ENCODE peak calls at places on chromosomes 12 and 14, in six cellular contexts. X, W, S, C, I and Q are unnamed samples.

GRCh38 chr12:868722-869121 is 80.8 kb downstream of the RAD52 start:
- DNase-seq in I (no peak), C (no peak), X (no peak), S (no peak), W (no peak), Q (no peak)

GRCh38 chr14:24194873-24195185 is 412 bp downstream of the TM9SF1 start:
- DNase-seq in C (no peak), X (no peak), S (no peak), W (no peak), I (no peak), Q (no peak)

GRCh38 chr12:6124411-6125151 is at the start of gene VWF:
- DNase-seq in X (no peak), S (no peak), W (no peak), C (no peak), I (no peak), Q (no peak)

GRCh38 chr12:109858764-109859163 is 21.6 kb downstream of the GLTP start:
- DNase-seq in I (no peak), X (no peak), S (no peak), W (peak; percentile 28), C (no peak), Q (no peak)

GRCh38 chr12:60714141-60714900 is 1118.5 kb downstream of the SLC16A7 start:
- DNase-seq in S (no peak), W (no peak), C (no peak), I (no peak), X (no peak), Q (no peak)

GRCh38 chr14:105455086-105455640 is 19.5 kb upstream of the CRIP2 start:
- DNase-seq in C (no peak), S (no peak), W (no peak), X (no peak), I (no peak), Q (no peak)

GRCh38 chr12:84891106-84891838 is 21.3 kb downstream of the SLC6A15 start:
- DNase-seq in X (no peak), C (no peak), W (peak; percentile 32), S (no peak), I (peak; percentile 47), Q (no peak)

GRCh38 chr14:93044601-93045000 is 71.1 kb downstream of the ITPK1 start:
- DNase-seq in S (no peak), W (no peak), X (no peak), I (no peak), C (no peak), Q (no peak)

GRCh38 chr12:10719482-10719881 is 3.6 kb downstream of the YBX3 start:
- DNase-seq in W (no peak), I (no peak), C (no peak), S (no peak), X (no peak), Q (no peak)

GRCh38 chr14:79098324-79098723 is 928.2 kb downstream of the NRXN3 start:
- DNase-seq in I (no peak), X (no peak), C (no peak), S (no peak), W (no peak), Q (no peak)
- H4K91ac ChIP-seq in I (no peak overlapping the region), X (no peak overlapping the region), C (no peak overlapping the region), S (no peak overlapping the region), W (no peak overlapping the region), Q (no peak overlapping the region)

DNA sequence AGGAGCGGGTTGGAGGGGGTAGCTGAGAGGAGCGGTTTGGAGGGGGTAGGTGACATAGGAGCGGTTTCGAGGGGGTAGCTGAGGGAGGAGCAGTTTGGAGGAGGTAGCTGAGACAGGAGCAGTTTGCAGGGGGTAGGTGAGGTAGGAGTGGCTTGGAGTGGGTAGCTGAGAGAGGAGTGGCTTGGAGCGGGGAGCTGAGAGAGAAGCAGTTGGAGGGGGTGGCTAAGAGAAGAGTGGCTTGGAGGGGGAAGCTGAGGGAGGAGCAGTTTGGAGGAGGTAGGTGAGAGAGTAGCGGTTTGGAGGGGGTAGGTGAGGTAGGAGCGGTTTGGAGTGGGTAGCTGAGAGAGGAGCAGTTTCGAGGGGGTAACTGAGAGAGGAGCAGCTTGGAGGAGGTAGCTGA is 152.1 kb downstream of the GLT1D1 start:
- DNase-seq in C (no peak), W (no peak), S (no peak), X (no peak), I (no peak), Q (no peak)
- H3K4ac ChIP-seq in C (no peak overlapping the region), W (no peak overlapping the region), S (no peak overlapping the region), X (no peak overlapping the region), I (no peak overlapping the region), Q (no peak overlapping the region)

GRCh38 chr14:77554816-77555599 is 56.4 kb upstream of the ISM2 start:
- DNase-seq in S (no peak), C (no peak), I (no peak), W (no peak), X (no peak), Q (no peak)
- H4K91ac ChIP-seq in S (no peak overlapping the region), C (no peak overlapping the region), I (no peak overlapping the region), W (no peak overlapping the region), X (no peak overlapping the region), Q (no peak overlapping the region)

GRCh38 chr12:12070149-12070548 is 590 bp upstream of the BCL2L14 start:
- DNase-seq in I (no peak), W (no peak), S (no peak), C (no peak), X (no peak), Q (no peak)

GRCh38 chr12:12070674-12071661 is at the start of gene BCL2L14:
- DNase-seq in X (no peak), I (peak; percentile 19), W (no peak), C (no peak), S (no peak), Q (no peak)

GRCh38 chr12:12072064-12072760 is 1.5 kb downstream of the BCL2L14 start:
- DNase-seq in S (no peak), C (no peak), W (no peak), I (no peak), X (no peak), Q (no peak)
- H3K4ac ChIP-seq in S (no peak overlapping the region), C (no peak overlapping the region), W (no peak overlapping the region), I (no peak overlapping the region), X (no peak overlapping the region), Q (no peak overlapping the region)

DNA sequence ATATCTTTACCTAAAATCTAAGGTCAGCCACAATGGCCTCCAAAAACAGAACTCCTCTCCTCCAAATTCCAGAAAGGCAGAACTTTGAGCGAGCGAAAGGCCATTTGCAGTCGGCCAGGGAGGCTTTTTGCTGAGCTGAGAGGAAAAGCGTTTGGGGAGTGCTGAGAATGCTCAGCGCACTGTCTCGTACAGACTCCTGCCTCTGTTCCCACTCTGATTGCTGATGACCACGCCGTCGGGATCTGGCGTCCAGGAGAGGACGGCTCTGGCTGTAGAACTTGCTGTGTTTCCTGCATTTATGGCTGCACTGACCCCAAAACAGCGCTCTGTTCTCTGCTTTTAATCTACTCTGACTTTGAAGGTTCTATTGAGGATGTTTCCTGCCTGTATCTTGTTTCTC is 82.5 kb upstream of the WSCD2 start:
- DNase-seq in I (no peak), W (no peak), X (no peak), S (no peak), C (no peak), Q (no peak)
- H4K91ac ChIP-seq in I (no peak overlapping the region), W (no peak overlapping the region), X (no peak overlapping the region), S (no peak overlapping the region), C (no peak overlapping the region), Q (no peak overlapping the region)

GRCh38 chr12:67268335-67268895 is 743 bp upstream of the CAND1 start:
- DNase-seq in X (peak; percentile 95), I (peak; percentile 100), W (peak; percentile 99), S (peak; percentile 94), C (peak; percentile 84), Q (peak; percentile 97)
- H3K4ac ChIP-seq in X (no peak overlapping the region), I (no peak overlapping the region), W (peak overlapping the region; percentile 86), S (peak overlapping the region; percentile 30), C (no peak overlapping the region), Q (no peak overlapping the region)

DNA sequence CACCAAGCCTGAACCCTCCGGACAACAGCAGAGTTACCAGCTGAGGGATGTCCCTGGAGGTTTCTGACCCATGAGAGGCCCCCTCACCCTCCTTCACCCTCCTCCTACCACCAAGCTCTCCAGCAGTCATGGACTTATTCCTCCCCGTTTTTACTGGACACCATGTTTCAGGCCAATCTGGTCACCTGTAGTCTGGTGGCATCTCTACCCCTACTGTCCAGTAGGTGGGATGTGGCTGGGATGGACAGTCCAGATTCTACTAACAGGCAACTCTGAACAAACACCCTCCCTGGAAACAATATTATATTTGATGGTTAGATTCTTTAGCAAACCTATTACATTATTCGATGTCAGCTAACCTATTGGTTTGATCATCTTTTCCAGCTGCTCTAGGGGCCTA is 83.2 kb downstream of the SLC38A1 start:
- DNase-seq in C (no peak), S (no peak), W (no peak), X (no peak), I (no peak), Q (no peak)
- H4K91ac ChIP-seq in C (no peak overlapping the region), S (no peak overlapping the region), W (no peak overlapping the region), X (no peak overlapping the region), I (no peak overlapping the region), Q (no peak overlapping the region)

GRCh38 chr12:55472297-55472696 is 2.4 kb upstream of the OR6C70 start:
- DNase-seq in I (no peak), W (no peak), S (no peak), C (no peak), X (no peak), Q (no peak)
- H3K4ac ChIP-seq in I (no peak overlapping the region), W (no peak overlapping the region), S (no peak overlapping the region), C (no peak overlapping the region), X (no peak overlapping the region), Q (no peak overlapping the region)

GRCh38 chr14:66139432-66139831 is 346.7 kb upstream of the CCDC196 start:
- DNase-seq in W (no peak), X (no peak), S (no peak), I (no peak), C (no peak), Q (no peak)
- H4K91ac ChIP-seq in W (no peak overlapping the region), X (no peak overlapping the region), S (no peak overlapping the region), I (no peak overlapping the region), C (no peak overlapping the region), Q (no peak overlapping the region)

GRCh38 chr12:123533672-123534643 is at the start of gene RILPL1:
- DNase-seq in X (peak; percentile 74), C (no peak), I (peak; percentile 70), S (peak; percentile 79), W (peak; percentile 32), Q (peak; percentile 78)
- H3K4ac ChIP-seq in X (peak within 1 kb of the TSS; percentile 95), C (peak within 1 kb of the TSS; percentile 95), I (peak within 1 kb of the TSS; percentile 81), S (peak within 1 kb of the TSS; percentile 71), W (peak within 1 kb of the TSS; percentile 94), Q (no peak within 1 kb of the TSS)